ENCODE peak calls at places on chromosomes 12 and 14, in seven cellular contexts. P is RWPE1, F is fibroblast of lung, W is cardiac muscle cell, H is tibial artery, X is AG10803, D is GM12865. S is an unnamed sample.

GRCh38 chr14:58944226-58944769 is 244.2 kb upstream of the DAAM1 start:
- DNase-seq in W (no peak), D (no peak), P (no peak), F (peak), X (peak), H (no peak), S (no peak)

GRCh38 chr12:131203666-131204415 is 250.1 kb downstream of the ADGRD1 start:
- DNase-seq in D (no peak), X (no peak), F (no peak), H (no peak), W (no peak), P (no peak), S (no peak)

GRCh38 chr12:121326996-121327674 is 25.1 kb downstream of the ANAPC5 start:
- DNase-seq in W (no peak), F (no peak), H (no peak), D (no peak), P (no peak), X (no peak), S (no peak)

GRCh38 chr14:63770187-63770807 is 42.4 kb upstream of the SGPP1 start:
- DNase-seq in W (peak), P (peak), H (peak), X (peak), D (peak), F (peak), S (peak)

GRCh38 chr12:22935501-22935900 is 310.5 kb downstream of the ETNK1 start:
- DNase-seq in X (peak), W (no peak), D (no peak), F (no peak), P (no peak), H (no peak), S (peak)

GRCh38 chr12:106213721-106214121 is 34.1 kb downstream of the CKAP4 start:
- DNase-seq in P (no peak), H (no peak), X (peak), F (no peak), W (no peak), D (no peak), S (no peak)

GRCh38 chr14:32512348-32512747 is 183.2 kb downstream of the AKAP6 start:
- DNase-seq in W (no peak), D (no peak), P (no peak), F (no peak), H (no peak), X (no peak), S (no peak)

GRCh38 chr12:101671157-101671791 is 26.2 kb upstream of the CHPT1 start:
- DNase-seq in W (no peak), D (peak), X (no peak), F (no peak), H (peak), P (no peak), S (no peak)

GRCh38 chr12:121894633-121895032 is 6.0 kb downstream of the PSMD9 start:
- DNase-seq in X (peak), W (peak), D (peak), P (no peak), H (no peak), F (peak), S (peak)

GRCh38 chr12:30732954-30733637 is 21.7 kb downstream of the CAPRIN2 start:
- DNase-seq in W (no peak), X (no peak), P (no peak), D (no peak), F (no peak), H (no peak), S (no peak)

GRCh38 chr12:101962486-101962885 is 85.1 kb downstream of the DRAM1 start:
- DNase-seq in F (peak), D (no peak), W (peak), P (no peak), H (no peak), X (peak), S (no peak)

GRCh38 chr12:56084958-56085543 is 5.1 kb downstream of the ERBB3 start:
- DNase-seq in F (no peak), H (no peak), W (peak), X (no peak), P (no peak), D (peak), S (peak)

GRCh38 chr12:15978431-15978950 is 67.4 kb downstream of the DERA start:
- DNase-seq in P (peak), H (no peak), D (no peak), W (peak), X (peak), F (peak), S (peak)

GRCh38 chr14:75548544-75548943 is 26.3 kb downstream of the BATF start:
- DNase-seq in H (peak), W (peak), D (no peak), P (no peak), X (no peak), F (no peak), S (no peak)

GRCh38 chr12:59357811-59358210 is 238.0 kb upstream of the SLC16A7 start:
- DNase-seq in P (no peak), W (no peak), D (no peak), F (peak), H (no peak), X (no peak), S (no peak)

GRCh38 chr12:82781288-82782078 is 94.8 kb downstream of the TMTC2 start:
- DNase-seq in X (no peak), D (no peak), P (no peak), H (no peak), F (peak), W (peak), S (no peak)

GRCh38 chr12:73053903-73054302 is 781.7 kb downstream of the TRHDE start:
- DNase-seq in H (no peak), X (no peak), F (no peak), D (no peak), W (no peak), P (no peak), S (no peak)

GRCh38 chr14:94562019-94562418 is 777 bp downstream of the SERPINA4 start:
- DNase-seq in F (no peak), H (no peak), X (no peak), D (peak), P (no peak), W (no peak), S (no peak)
- TF ChIP-seq CTCF in F (no peak), H (no peak), X (no peak), D (no peak), P (no peak), W (no peak), S (no peak)

DNA sequence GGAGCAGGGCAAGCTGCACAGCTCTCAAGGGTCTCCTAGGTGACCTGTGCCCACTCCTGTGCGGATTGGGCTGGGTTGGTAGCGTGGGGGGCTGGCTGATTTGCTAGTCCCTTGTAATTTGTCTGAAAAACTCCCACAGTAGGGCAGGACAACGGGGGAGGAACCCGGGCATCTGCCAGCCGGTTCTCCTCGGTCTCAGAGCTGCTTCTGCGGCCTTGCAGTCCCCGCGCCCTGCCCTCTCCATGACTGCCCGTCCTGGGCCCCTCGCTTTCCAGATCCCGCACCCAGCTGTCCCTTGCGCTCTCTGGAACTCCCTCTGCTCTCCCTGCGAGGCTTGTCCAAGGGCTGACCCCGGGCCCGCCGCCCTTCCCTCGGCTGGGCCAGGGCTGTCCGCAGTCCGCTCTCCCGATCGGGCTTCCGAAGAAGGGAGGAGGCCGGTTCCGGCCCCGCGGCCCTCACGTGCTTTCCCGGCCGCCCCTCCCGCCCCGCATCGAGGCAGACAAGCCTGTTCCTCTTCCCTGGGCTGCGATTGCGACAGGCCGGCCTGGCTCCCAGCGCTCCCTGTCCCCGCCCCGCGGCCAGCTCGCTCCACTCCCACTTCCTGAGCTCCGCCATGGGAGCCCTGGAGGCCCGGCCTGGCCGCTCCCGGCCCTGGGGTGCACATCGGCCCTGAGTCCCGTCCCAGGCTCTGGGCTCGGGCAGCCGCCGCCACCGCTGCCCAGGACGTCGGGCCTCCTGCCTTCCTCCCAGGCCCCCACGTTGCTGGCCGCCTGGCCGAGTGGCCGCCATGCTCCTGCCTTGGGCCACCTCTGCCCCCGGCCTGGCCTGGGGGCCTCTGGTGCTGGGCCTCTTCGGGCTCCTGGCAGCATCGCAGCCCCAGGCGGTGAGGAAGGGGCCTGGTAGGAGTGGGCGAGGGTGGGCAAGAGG is at the start of gene LTBR:
- DNase-seq in X (peak), F (peak), H (peak), P (peak), D (peak), W (peak), S (peak)
- TF ChIP-seq CTCF in X (peak), F (no peak), H (no peak), P (no peak), D (no peak), W (peak), S (no peak)

GRCh38 chr14:105030194-105030593 is 9.3 kb upstream of the CDCA4 start:
- DNase-seq in F (no peak), X (no peak), W (no peak), D (no peak), P (no peak), H (no peak), S (no peak)
- TF ChIP-seq CTCF in F (no peak), X (no peak), W (no peak), D (no peak), P (no peak), H (no peak), S (no peak)

GRCh38 chr14:101808894-101809670 is 47.6 kb downstream of the PPP2R5C start:
- DNase-seq in D (no peak), P (no peak), F (no peak), X (no peak), H (no peak), W (no peak), S (no peak)

GRCh38 chr14:101809671-101810514 is 48.4 kb downstream of the PPP2R5C start:
- DNase-seq in F (peak), W (peak), X (peak), D (peak), P (peak), H (peak), S (peak)

GRCh38 chr14:101810897-101811620 is 49.5 kb downstream of the PPP2R5C start:
- DNase-seq in D (no peak), P (peak), W (no peak), F (peak), X (no peak), H (no peak), S (no peak)

GRCh38 chr14:101812071-101812470 is 50.6 kb downstream of the PPP2R5C start:
- DNase-seq in P (no peak), D (no peak), F (no peak), H (no peak), W (no peak), X (no peak), S (no peak)

GRCh38 chr14:101808020-101808641 is 46.6 kb downstream of the PPP2R5C start:
- DNase-seq in F (no peak), H (no peak), W (no peak), X (no peak), P (no peak), D (no peak), S (no peak)
- TF ChIP-seq CTCF in F (no peak), H (no peak), W (no peak), X (no peak), P (no peak), D (no peak), S (no peak)

GRCh38 chr14:81710232-81710845 is 176.7 kb upstream of the SEL1L start:
- DNase-seq in H (no peak), P (peak), W (peak), D (peak), X (peak), F (peak), S (peak)
- TF ChIP-seq CTCF in H (peak), P (peak), W (peak), D (peak), X (peak), F (peak), S (peak)

DNA sequence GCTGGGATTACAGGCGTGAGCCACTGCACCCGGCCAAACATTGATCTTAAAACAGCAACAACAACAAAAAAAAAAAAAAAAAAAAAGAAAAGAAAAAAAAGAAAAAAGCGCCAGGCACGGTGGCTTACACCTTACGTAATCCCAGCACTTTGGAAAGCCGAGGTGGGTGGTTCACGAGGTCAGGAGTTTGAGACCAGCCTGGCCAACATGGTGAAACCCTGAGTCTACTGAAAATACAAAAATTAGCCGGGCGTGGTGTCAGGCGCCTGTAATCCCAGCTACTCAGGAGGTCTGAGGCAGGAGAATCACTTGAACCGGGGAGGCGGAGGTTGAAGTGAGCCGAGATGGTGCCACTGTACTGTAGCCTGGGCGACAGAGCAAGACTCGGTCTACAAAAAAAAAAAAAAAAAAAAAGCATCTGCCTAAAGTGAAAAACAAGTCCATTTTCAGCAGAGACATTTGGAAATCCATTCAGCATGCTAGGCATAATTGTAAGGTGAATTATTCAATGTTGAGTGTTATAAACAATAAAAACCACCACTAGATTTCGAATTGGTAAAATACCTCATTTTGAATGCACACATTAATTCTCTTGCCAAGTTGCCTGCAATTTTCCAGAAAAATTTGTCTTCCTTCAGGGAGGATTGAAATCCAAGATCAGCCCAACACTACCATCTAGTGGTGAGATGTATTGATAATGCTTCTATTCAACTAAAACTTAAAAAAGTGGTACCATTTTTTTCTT is 8.0 kb upstream of the CERS5 start:
- DNase-seq in D (peak), X (peak), W (peak), H (no peak), F (peak), P (peak), S (peak)
- TF ChIP-seq CTCF in D (peak), X (peak), W (peak), H (peak), F (peak), P (peak), S (peak)

GRCh38 chr12:6538420-6539275 is 4.3 kb downstream of the GAPDH start:
- DNase-seq in H (no peak), D (peak), X (peak), W (peak), P (no peak), F (peak), S (peak)

GRCh38 chr12:6536894-6537579 is 2.7 kb downstream of the GAPDH start:
- DNase-seq in X (no peak), D (peak), P (no peak), W (no peak), F (peak), H (no peak), S (no peak)

GRCh38 chr12:6540181-6540877 is 6.0 kb downstream of the GAPDH start:
- DNase-seq in X (peak), W (peak), H (peak), D (peak), F (peak), P (peak), S (peak)

GRCh38 chr12:6541371-6542165 is 7.3 kb downstream of the GAPDH start:
- DNase-seq in D (no peak), F (no peak), X (no peak), H (no peak), P (no peak), W (no peak), S (no peak)

DNA sequence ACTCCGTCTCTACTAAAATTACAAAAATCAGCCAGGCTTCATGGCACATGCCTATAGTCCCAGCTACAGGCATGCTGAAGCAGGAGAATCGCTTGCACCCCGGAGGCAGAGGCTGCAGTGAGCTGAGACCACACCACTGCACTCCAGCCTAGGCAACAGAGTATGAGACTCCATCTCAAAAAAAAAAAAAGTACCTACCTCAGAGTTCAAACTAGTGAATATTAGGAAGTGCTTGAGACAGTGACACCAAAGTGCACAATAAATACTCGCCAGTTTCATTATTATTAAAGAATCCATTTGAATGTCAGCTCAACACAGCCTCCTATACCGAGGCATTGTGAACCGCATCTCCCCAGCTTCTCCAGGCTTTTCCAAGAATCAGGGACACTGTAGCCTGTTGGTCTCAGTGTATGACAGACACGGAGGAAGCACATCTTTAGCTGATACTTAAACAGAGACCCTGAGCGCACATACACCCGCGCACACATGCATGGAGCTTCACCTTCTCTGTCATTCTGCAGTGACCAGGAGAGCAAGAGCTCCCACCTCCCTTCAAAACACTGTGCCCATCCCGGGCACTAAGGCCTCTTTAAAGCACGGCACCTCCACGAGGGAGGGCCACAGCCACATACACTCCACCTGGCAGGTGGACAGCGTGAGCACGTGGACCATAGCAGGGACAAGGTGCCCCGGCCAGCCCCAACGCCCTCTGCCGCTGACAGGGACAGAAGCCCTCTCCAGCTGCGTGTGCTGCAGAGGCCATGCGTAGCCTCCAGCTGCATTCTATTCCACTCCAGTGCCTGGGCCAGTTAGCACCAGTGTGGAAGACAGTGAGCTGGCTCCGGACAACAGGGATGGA is 5.2 kb downstream of the GAPDH start:
- DNase-seq in W (no peak), F (no peak), X (no peak), P (no peak), H (no peak), D (peak), S (no peak)
- TF ChIP-seq CTCF in W (no peak), F (no peak), X (no peak), P (no peak), H (no peak), D (no peak), S (no peak)

GRCh38 chr14:77028384-77029246 is at the start of gene IRF2BPL:
- DNase-seq in W (peak), F (peak), P (peak), H (peak), D (peak), X (peak), S (peak)
- TF ChIP-seq CTCF in W (no peak), F (no peak), P (no peak), H (no peak), D (no peak), X (no peak), S (no peak)

GRCh38 chr12:53295891-53296219 is 513 bp downstream of the PFDN5 start:
- DNase-seq in X (no peak), F (no peak), H (no peak), D (no peak), P (no peak), W (no peak), S (no peak)

GRCh38 chr12:53299101-53299453 is 418 bp upstream of the MYG1 start:
- DNase-seq in X (peak), H (no peak), W (peak), P (peak), D (no peak), F (peak), S (peak)

GRCh38 chr12:53298154-53298553 is 1.3 kb upstream of the MYG1 start:
- DNase-seq in H (no peak), P (no peak), D (no peak), W (peak), F (peak), X (peak), S (no peak)

GRCh38 chr12:53292441-53292840 is 2.9 kb upstream of the PFDN5 start:
- DNase-seq in F (no peak), D (no peak), H (no peak), W (no peak), X (no peak), P (no peak), S (no peak)

DNA sequence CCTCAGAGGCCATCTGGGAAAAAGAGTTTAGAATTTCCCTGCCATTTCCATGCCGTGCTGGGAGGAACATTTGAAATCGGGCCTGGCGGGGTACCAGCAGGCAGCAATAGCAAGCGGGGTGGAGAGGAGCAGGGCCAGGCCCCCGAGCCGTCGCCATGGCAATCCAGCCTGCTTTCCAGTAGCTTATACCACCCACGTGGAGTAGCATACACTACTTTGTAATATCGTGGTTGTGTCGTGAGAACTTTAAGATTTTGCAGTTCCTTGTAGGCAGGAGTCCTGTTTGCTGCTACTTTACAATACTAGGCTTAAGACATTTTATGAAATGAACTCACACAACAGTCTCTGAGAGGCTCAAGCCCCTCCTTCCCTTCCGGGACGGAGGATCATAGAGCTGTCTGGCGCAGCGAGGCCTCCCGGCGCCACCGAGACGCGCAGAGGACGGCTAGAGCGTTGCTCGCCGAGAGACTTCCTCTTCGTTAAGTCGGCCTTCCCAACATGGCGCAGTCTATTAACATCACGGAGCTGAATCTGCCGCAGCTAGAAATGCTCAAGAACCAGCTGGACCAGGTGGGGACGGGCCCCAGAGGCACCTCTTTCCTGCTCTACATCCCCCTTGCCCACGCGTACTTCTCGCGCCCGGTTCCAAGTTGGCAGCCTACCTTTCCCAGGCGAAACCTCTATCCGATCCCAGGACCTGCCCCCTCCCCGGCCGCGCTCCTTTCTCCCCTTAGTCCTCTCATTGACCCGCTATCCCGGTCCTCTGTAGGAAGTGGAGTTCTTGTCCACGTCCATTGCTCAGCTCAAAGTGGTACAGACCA is at the start of gene PFDN5:
- DNase-seq in D (peak), P (peak), W (peak), X (peak), H (peak), F (peak), S (peak)
- TF ChIP-seq CTCF in D (no peak), P (no peak), W (no peak), X (peak), H (peak), F (no peak), S (no peak)